ENCODE peak calls at places on chromosomes 7 and 10, in eight cellular contexts. C is activated CD4-positive, alpha-beta T cell treated with anti-CD3 and anti-CD28 coated beads, Interleukin-2, amount 50 U/mL, for 1 hour; W is stimulated activated effector memory CD8-positive, alpha-beta T cell treated with anti-CD3 and anti-CD28 coated beads, Interleukin-12 subunit alpha, Interleukin-12 subunit beta, amount 100 ng/mL, for 72 hours; S is effector memory CD8-positive, alpha-beta T cell; O is SHP77; E is stimulated activated CD8-positive, alpha-beta memory T cell treated with anti-CD3 and anti-CD28 coated beads, Interleukin-4, amount 100 ng/mL, for 4 hours; F is activated naive CD8-positive, alpha-beta T cell treated with anti-CD3 and anti-CD28 coated beads, Interleukin-2, amount 10 ng/mL, durations not matched to agents 7 days and 5 days; Q is coronary artery. U is an unnamed sample.

GRCh38 chr10:130141460-130141859 is 5.3 kb downstream of the GLRX3 start:
- DNase-seq in C (no peak), W (no peak), S (no peak), O (no peak), E (no peak), F (no peak), Q (no peak), U (no peak)

GRCh38 chr7:7922684-7923385 is 45.8 kb upstream of the GLCCI1 start:
- DNase-seq in C (no peak), W (no peak), S (no peak), O (no peak), E (no peak), F (no peak), Q (no peak), U (peak; percentile 4)

GRCh38 chr10:100807241-100808050 is 62.1 kb downstream of the PAX2 start:
- DNase-seq in C (no peak), W (no peak), S (no peak), O (no peak), E (no peak), F (no peak), Q (no peak), U (no peak)

GRCh38 chr7:2519119-2519930 is at the start of gene LFNG:
- DNase-seq in C (peak; percentile 82), W (peak; percentile 90), S (peak; percentile 67), O (peak; percentile 96), E (peak; percentile 74), F (peak; percentile 96), Q (no peak), U (peak; percentile 93)

GRCh38 chr10:23351914-23352313 is 7.3 kb upstream of the C10orf67 start:
- DNase-seq in C (no peak), W (no peak), S (no peak), O (no peak), E (no peak), F (no peak), Q (no peak), U (no peak)

GRCh38 chr7:73968511-73968910 is 59.5 kb upstream of the ELN start:
- DNase-seq in C (no peak), W (no peak), S (no peak), O (no peak), E (no peak), F (no peak), Q (no peak), U (no peak)

GRCh38 chr10:70559861-70560260 is 42.7 kb downstream of the PRF1 start:
- DNase-seq in C (no peak), W (no peak), S (no peak), O (no peak), E (no peak), F (no peak), Q (no peak), U (no peak)

GRCh38 chr10:29257106-29257783 is 31.6 kb upstream of the LYZL1 start:
- DNase-seq in C (no peak), W (no peak), S (no peak), O (no peak), E (no peak), F (no peak), Q (peak; percentile 88), U (no peak)

GRCh38 chr10:69449841-69450240 is 1.4 kb upstream of the TSPAN15 start:
- DNase-seq in C (peak; percentile 43), W (peak; percentile 58), S (peak; percentile 51), O (peak; percentile 28), E (no peak), F (peak; percentile 47), Q (no peak), U (peak; percentile 44)